ENCODE peak calls at places on chromosomes 12 and 14, in six cellular contexts. N, W, S, D, U and P are unnamed samples.

GRCh38 chr14:42112108-42112507 is 505.4 kb downstream of the LRFN5 start:
- DNase-seq in D (no peak), U (no peak), S (no peak), N (no peak), W (no peak), P (no peak)

GRCh38 chr14:61484826-61485584 is 163.6 kb downstream of the PRKCH start:
- DNase-seq in D (no peak), W (no peak), U (no peak), N (no peak), S (no peak), P (no peak)

GRCh38 chr12:66280573-66280972 is 21.7 kb upstream of the HELB start:
- DNase-seq in D (no peak), S (no peak), U (no peak), W (no peak), N (no peak), P (no peak)

GRCh38 chr14:96584199-96584906 is 82.2 kb downstream of the PAPOLA start:
- DNase-seq in S (no peak), D (no peak), N (peak), W (no peak), U (peak), P (no peak)

GRCh38 chr14:69001375-69001774 is 22.3 kb upstream of the ACTN1 start:
- DNase-seq in W (no peak), S (no peak), U (no peak), N (no peak), D (no peak), P (no peak)

GRCh38 chr12:76199808-76200207 is 115.3 kb upstream of the NAP1L1 start:
- DNase-seq in D (no peak), W (no peak), S (no peak), N (no peak), U (no peak), P (peak)

GRCh38 chr12:94872007-94872653 is 131.4 kb downstream of the NDUFA12 start:
- DNase-seq in D (no peak), W (no peak), N (no peak), S (no peak), U (no peak), P (no peak)

GRCh38 chr12:109582636-109583035 is 9.0 kb downstream of the MVK start:
- DNase-seq in N (no peak), U (no peak), S (peak), W (no peak), D (no peak), P (no peak)

GRCh38 chr14:63282997-63283396 is 35.7 kb downstream of the GPHB5 start:
- DNase-seq in U (no peak), S (no peak), N (no peak), D (no peak), W (no peak), P (no peak)

GRCh38 chr12:65930114-65930828 is 106.0 kb downstream of the HMGA2 start:
- DNase-seq in D (no peak), S (no peak), U (peak), W (no peak), N (no peak), P (no peak)

GRCh38 chr12:6116481-6117021 is 7.9 kb downstream of the VWF start:
- DNase-seq in S (peak), U (no peak), N (no peak), D (no peak), W (no peak), P (no peak)

GRCh38 chr14:75053396-75054289 is 2.4 kb upstream of the MLH3 start:
- DNase-seq in U (no peak), S (no peak), W (no peak), D (no peak), N (peak), P (peak)

GRCh38 chr14:35339761-35340406 is 47.7 kb downstream of the PSMA6 start:
- DNase-seq in D (no peak), S (no peak), W (no peak), U (no peak), N (no peak), P (no peak)

GRCh38 chr12:89493650-89494302 is 30.8 kb downstream of the GALNT4 start:
- DNase-seq in U (no peak), D (no peak), N (no peak), S (no peak), W (no peak), P (no peak)

GRCh38 chr12:958449-959123 is 9.1 kb upstream of the RAD52 start:
- DNase-seq in U (no peak), D (no peak), S (peak), N (no peak), W (no peak), P (no peak)

GRCh38 chr12:47698055-47698454 is 7.8 kb downstream of the RPAP3 start:
- DNase-seq in D (no peak), S (no peak), N (no peak), W (no peak), U (no peak), P (no peak)

GRCh38 chr14:22472935-22473854 is 115.8 kb downstream of the DAD1 start:
- DNase-seq in W (no peak), N (peak), D (no peak), U (no peak), S (peak), P (peak)

GRCh38 chr12:120941412-120941811 is 36.9 kb upstream of the HNF1A start:
- DNase-seq in U (no peak), W (no peak), N (no peak), D (no peak), S (no peak), P (no peak)

GRCh38 chr12:51847830-51848727 is at the start of gene FIGNL2:
- DNase-seq in N (no peak), W (no peak), S (peak), D (no peak), U (peak), P (no peak)

GRCh38 chr14:23383041-23383440 is 6.2 kb downstream of the CMTM5 start:
- DNase-seq in U (no peak), D (no peak), W (no peak), S (no peak), N (no peak), P (no peak)

GRCh38 chr12:52148541-52149181 is 43.2 kb downstream of the KRT80 start:
- DNase-seq in N (peak), U (no peak), W (no peak), D (no peak), S (no peak), P (no peak)

GRCh38 chr14:74169906-74170305 is 69.3 kb upstream of the VSX2 start:
- DNase-seq in W (no peak), N (no peak), U (no peak), D (no peak), S (no peak), P (no peak)

GRCh38 chr12:6570264-6570887 is 2.3 kb upstream of the NOP2 start:
- DNase-seq in D (no peak), S (no peak), N (peak), U (peak), W (no peak), P (peak)

GRCh38 chr12:130484221-130484620 is 146.5 kb downstream of the PIWIL1 start:
- DNase-seq in S (no peak), N (no peak), U (no peak), D (no peak), W (no peak), P (no peak)

GRCh38 chr14:73125169-73125588 is 11.1 kb upstream of the PSEN1 start:
- DNase-seq in W (no peak), S (no peak), N (no peak), U (no peak), D (no peak), P (no peak)